ENCODE peak calls at places on chromosomes 3 and 15, in four cellular contexts. Y, X, Z and L are unnamed samples.

GRCh38 chr3:177589041-177589650 is 391.9 kb upstream of the TBL1XR1 start:
- DNase-seq in X (no peak), Y (no peak), Z (no peak), L (no peak)

GRCh38 chr3:71859128-71859519 is 74.2 kb upstream of the PROK2 start:
- DNase-seq in Y (no peak), X (no peak), Z (no peak), L (no peak)

GRCh38 chr3:69441028-69441427 is 55.1 kb upstream of the FRMD4B start:
- DNase-seq in X (no peak), Y (no peak), Z (no peak), L (no peak)

GRCh38 chr3:105343991-105344390 is 22.7 kb upstream of the ALCAM start:
- DNase-seq in Y (no peak), X (no peak), Z (no peak), L (no peak)

GRCh38 chr3:188309437-188310269 is 155.7 kb downstream of the LPP start:
- DNase-seq in Z (no peak), Y (no peak), X (no peak), L (no peak)

GRCh38 chr15:28911295-28911979 is 25.7 kb downstream of the APBA2 start:
- DNase-seq in X (no peak), Z (peak; percentile 62), Y (no peak), L (no peak)

GRCh38 chr3:12420393-12420792 is 63.9 kb upstream of the TSEN2 start:
- DNase-seq in X (no peak), Z (no peak), Y (no peak), L (no peak)

GRCh38 chr3:16214366-16214765 is 39.9 kb downstream of the GALNT15 start:
- DNase-seq in Z (no peak), X (no peak), Y (no peak), L (no peak)

GRCh38 chr15:83380682-83381081 is 66.5 kb upstream of the SH3GL3 start:
- DNase-seq in X (peak; percentile 66), Y (no peak), Z (peak; percentile 23), L (no peak)

GRCh38 chr3:79167651-79168416 is 600.0 kb downstream of the ROBO1 start:
- DNase-seq in X (no peak), Z (no peak), Y (no peak), L (no peak)

GRCh38 chr3:108352176-108352575 is 55.8 kb downstream of the HHLA2 start:
- DNase-seq in Z (no peak), Y (no peak), X (no peak), L (no peak)

GRCh38 chr3:159604151-159604581 is 384.5 kb upstream of the IL12A start:
- DNase-seq in X (no peak), Y (peak; percentile 82), Z (no peak), L (no peak)

GRCh38 chr15:85333132-85333831 is 47.1 kb upstream of the AKAP13 start:
- DNase-seq in Y (no peak), X (no peak), Z (no peak), L (no peak)

GRCh38 chr3:46713898-46714552 is 3.6 kb downstream of the PRSS50 start:
- DNase-seq in Y (peak; percentile 53), X (no peak), Z (no peak), L (peak; percentile 18)

GRCh38 chr15:63052128-63052826 is 9.7 kb downstream of the TPM1 start:
- DNase-seq in X (no peak), Y (no peak), Z (no peak), L (no peak)

GRCh38 chr3:65730449-65730848 is 308.3 kb downstream of the MAGI1 start:
- DNase-seq in Y (no peak), Z (no peak), X (no peak), L (no peak)

GRCh38 chr3:64238971-64239667 is 13.9 kb upstream of the PRICKLE2 start:
- DNase-seq in X (peak; percentile 81), Y (peak; percentile 82), Z (no peak), L (peak; percentile 29)

GRCh38 chr15:69403611-69404010 is 10.5 kb upstream of the KIF23 start:
- DNase-seq in Y (no peak), Z (no peak), X (no peak), L (no peak)

GRCh38 chr3:30779686-30780287 is 114.7 kb downstream of the GADL1 start:
- DNase-seq in Y (no peak), X (no peak), Z (no peak), L (no peak)

GRCh38 chr15:64883097-64883581 is 28.6 kb upstream of the ANKDD1A start:
- DNase-seq in Y (no peak), X (no peak), Z (no peak), L (no peak)

GRCh38 chr3:146921693-146922092 is 316.5 kb upstream of the PLSCR5 start:
- DNase-seq in X (no peak), Y (no peak), Z (no peak), L (no peak)

GRCh38 chr15:69996842-69997478 is 100.8 kb downstream of the TLE3 start:
- DNase-seq in X (peak; percentile 26), Y (no peak), Z (no peak), L (no peak)

GRCh38 chr3:11211531-11212300 is 57.4 kb downstream of the HRH1 start:
- DNase-seq in X (no peak), Y (no peak), Z (no peak), L (no peak)

GRCh38 chr3:134675726-134676252 is 25.0 kb upstream of the KY start:
- DNase-seq in X (no peak), Y (no peak), Z (no peak), L (no peak)

GRCh38 chr3:12810013-12810780 is 13.7 kb downstream of the CAND2 start:
- DNase-seq in X (peak; percentile 92), Z (peak; percentile 100), Y (peak; percentile 98), L (peak; percentile 98)

GRCh38 chr3:142098974-142099373 is 50.4 kb downstream of the TFDP2 start:
- DNase-seq in Z (peak; percentile 25), X (no peak), Y (no peak), L (no peak)

GRCh38 chr3:189808246-189809007 is 177.2 kb downstream of the TP63 start:
- DNase-seq in Y (no peak), X (no peak), Z (no peak), L (no peak)

GRCh38 chr15:58137686-58138085 is 495 bp upstream of the AQP9 start:
- DNase-seq in Z (no peak), Y (no peak), X (no peak), L (no peak)

GRCh38 chr15:68447209-68447608 is 15.2 kb upstream of the ITGA11 start:
- DNase-seq in X (no peak), Y (no peak), Z (no peak), L (peak; percentile 48)

GRCh38 chr3:5002174-5002870 is 23.1 kb downstream of the BHLHE40 start:
- DNase-seq in X (no peak), Y (no peak), Z (peak; percentile 88), L (no peak)

GRCh38 chr3:39388741-39389248 is 5.6 kb downstream of the SLC25A38 start:
- DNase-seq in Y (no peak), X (no peak), Z (peak; percentile 68), L (no peak)

GRCh38 chr15:61687124-61687523 is 373.1 kb downstream of the VPS13C start:
- DNase-seq in Z (no peak), Y (no peak), X (no peak), L (no peak)

GRCh38 chr3:158792709-158793108 is 9.1 kb upstream of the MFSD1 start:
- DNase-seq in Z (no peak), X (no peak), Y (no peak), L (no peak)

GRCh38 chr3:143450656-143451055 is 331.1 kb downstream of the CHST2 start:
- DNase-seq in X (no peak), Y (no peak), Z (no peak), L (no peak)

GRCh38 chr3:1235526-1236120 is 142.8 kb downstream of the CNTN6 start:
- DNase-seq in X (no peak), Y (no peak), Z (no peak), L (no peak)

GRCh38 chr3:69718832-69719231 is 20.4 kb upstream of the MITF start:
- DNase-seq in X (no peak), Y (no peak), Z (peak; percentile 20), L (no peak)

GRCh38 chr3:98972155-98972554 is 70.7 kb upstream of the DCBLD2 start:
- DNase-seq in Y (no peak), Z (no peak), X (no peak), L (no peak)
- H3K27ac ChIP-seq in Y (no peak overlapping the region), Z (no peak overlapping the region), X (no peak overlapping the region), L (no peak overlapping the region)

GRCh38 chr15:44468713-44469385 is 41.4 kb downstream of the CTDSPL2 start:
- DNase-seq in Y (no peak), X (no peak), Z (no peak), L (no peak)
- H3K36me3 ChIP-seq in Y (peaks cover 2% of the 10 kb centered on the region), X (no peaks in the 10 kb centered on the region), Z (peaks cover 50% of the 10 kb centered on the region), L (peaks cover 10% of the 10 kb centered on the region)

GRCh38 chr3:110343376-110343775 is 728.2 kb upstream of the NECTIN3 start:
- DNase-seq in Z (no peak), X (no peak), Y (no peak), L (no peak)
- H3K27ac ChIP-seq in Z (no peak overlapping the region), X (no peak overlapping the region), Y (no peak overlapping the region), L (no peak overlapping the region)

GRCh38 chr15:50590288-50590687 is 43.8 kb upstream of the USP50 start:
- DNase-seq in Z (no peak), X (no peak), Y (no peak), L (no peak)
- H3K36me3 ChIP-seq in Z (peaks cover 90% of the 10 kb centered on the region), X (peaks cover 11% of the 10 kb centered on the region), Y (peaks cover 44% of the 10 kb centered on the region), L (peaks cover 80% of the 10 kb centered on the region)

GRCh38 chr15:73631915-73632669 is 1.1 kb downstream of the NPTN start:
- DNase-seq in Z (peak; percentile 15), X (peak; percentile 62), Y (no peak), L (peak; percentile 73)

GRCh38 chr15:73630796-73631471 is 2.3 kb downstream of the NPTN start:
- DNase-seq in Y (no peak), X (no peak), Z (no peak), L (no peak)

GRCh38 chr15:73632670-73633058 is 525 bp downstream of the NPTN start:
- DNase-seq in Z (no peak), X (no peak), Y (no peak), L (no peak)

GRCh38 chr15:73633111-73633990 is at the start of gene NPTN:
- DNase-seq in X (peak; percentile 97), Y (peak; percentile 100), Z (peak; percentile 95), L (peak; percentile 96)

GRCh38 chr15:73633991-73634495 is 854 bp upstream of the NPTN start:
- DNase-seq in Y (no peak), X (peak; percentile 41), Z (no peak), L (no peak)
- H3K27ac ChIP-seq in Y (peak overlapping the region; percentile 54), X (peak overlapping the region; percentile 99), Z (peak overlapping the region; percentile 69), L (peak overlapping the region; percentile 100)